ENCODE peak calls at places on chromosomes 12 and 14, in eight cellular contexts. One of them, this sample, is unnamed.

GRCh38 chr12:75960086-75960910 is 71.3 kb downstream of the PHLDA1 start:
- DNase-seq in pulmonary artery endothelial cell: no peak
- DNase-seq in A172: no peak
- DNase-seq in iris pigment epithelial cell: no peak
- DNase-seq in progenitor cell of endocrine pancreas: peak
- DNase-seq in naive thymus-derived CD4-positive, alpha-beta T cell: no peak
- DNase-seq in effector CD8-positive, alpha-beta T cell: no peak
- DNase-seq in mucosa of gallbladder: peak
- DNase-seq in this sample: no peak

GRCh38 chr12:121030576-121031212 is 8.4 kb downstream of the OASL start:
- DNase-seq in pulmonary artery endothelial cell: no peak
- DNase-seq in A172: no peak
- DNase-seq in iris pigment epithelial cell: no peak
- DNase-seq in progenitor cell of endocrine pancreas: no peak
- DNase-seq in naive thymus-derived CD4-positive, alpha-beta T cell: no peak
- DNase-seq in effector CD8-positive, alpha-beta T cell: no peak
- DNase-seq in mucosa of gallbladder: no peak
- DNase-seq in this sample: no peak

GRCh38 chr14:70014696-70015095 is 135.5 kb downstream of the SMOC1 start:
- DNase-seq in pulmonary artery endothelial cell: no peak
- DNase-seq in A172: no peak
- DNase-seq in iris pigment epithelial cell: no peak
- DNase-seq in progenitor cell of endocrine pancreas: no peak
- DNase-seq in naive thymus-derived CD4-positive, alpha-beta T cell: no peak
- DNase-seq in effector CD8-positive, alpha-beta T cell: no peak
- DNase-seq in mucosa of gallbladder: no peak
- DNase-seq in this sample: no peak

GRCh38 chr12:124548854-124549378 is 18.5 kb downstream of the NCOR2 start:
- DNase-seq in pulmonary artery endothelial cell: peak
- DNase-seq in A172: peak
- DNase-seq in iris pigment epithelial cell: peak
- DNase-seq in progenitor cell of endocrine pancreas: no peak
- DNase-seq in naive thymus-derived CD4-positive, alpha-beta T cell: no peak
- DNase-seq in effector CD8-positive, alpha-beta T cell: no peak
- DNase-seq in mucosa of gallbladder: peak
- DNase-seq in this sample: no peak

GRCh38 chr12:105365231-105365630 is 34.7 kb downstream of the C12orf75 start:
- DNase-seq in pulmonary artery endothelial cell: no peak
- DNase-seq in A172: no peak
- DNase-seq in iris pigment epithelial cell: no peak
- DNase-seq in progenitor cell of endocrine pancreas: no peak
- DNase-seq in naive thymus-derived CD4-positive, alpha-beta T cell: no peak
- DNase-seq in effector CD8-positive, alpha-beta T cell: no peak
- DNase-seq in mucosa of gallbladder: no peak
- DNase-seq in this sample: no peak

GRCh38 chr12:132484891-132485441 is 5.0 kb upstream of the FBRSL1 start:
- DNase-seq in pulmonary artery endothelial cell: no peak
- DNase-seq in A172: no peak
- DNase-seq in iris pigment epithelial cell: no peak
- DNase-seq in progenitor cell of endocrine pancreas: no peak
- DNase-seq in naive thymus-derived CD4-positive, alpha-beta T cell: no peak
- DNase-seq in effector CD8-positive, alpha-beta T cell: no peak
- DNase-seq in mucosa of gallbladder: no peak
- DNase-seq in this sample: no peak

GRCh38 chr14:100860556-100861187 is 34.8 kb downstream of the MEG3 start:
- DNase-seq in pulmonary artery endothelial cell: no peak
- DNase-seq in A172: no peak
- DNase-seq in iris pigment epithelial cell: no peak
- DNase-seq in progenitor cell of endocrine pancreas: no peak
- DNase-seq in naive thymus-derived CD4-positive, alpha-beta T cell: no peak
- DNase-seq in effector CD8-positive, alpha-beta T cell: no peak
- DNase-seq in mucosa of gallbladder: no peak
- DNase-seq in this sample: no peak

GRCh38 chr12:92854344-92854743 is 74.8 kb downstream of the EEA1 start:
- DNase-seq in pulmonary artery endothelial cell: no peak
- DNase-seq in A172: no peak
- DNase-seq in iris pigment epithelial cell: no peak
- DNase-seq in progenitor cell of endocrine pancreas: no peak
- DNase-seq in naive thymus-derived CD4-positive, alpha-beta T cell: no peak
- DNase-seq in effector CD8-positive, alpha-beta T cell: no peak
- DNase-seq in mucosa of gallbladder: no peak
- DNase-seq in this sample: no peak

This sample was measured in mesothelial cell of epicardium.